ENCODE peak calls at places on chromosomes 12 and 14, in five cellular contexts. H is IMR-90, N is epithelial cell of esophagus, L is type B pancreatic cell, K is ascending aorta. G is an unnamed sample.

GRCh38 chr12:28645891-28646290 is 455.6 kb downstream of the CCDC91 start:
- DNase-seq in K (no peak), L (no peak), H (no peak), N (no peak), G (no peak)

GRCh38 chr12:50928392-50928791 is 24.0 kb upstream of the HIGD1C start:
- DNase-seq in L (no peak), H (no peak), K (no peak), N (peak; percentile 54), G (no peak)

GRCh38 chr12:50110762-50111416 is 1.1 kb upstream of the COX14 start:
- DNase-seq in N (peak; percentile 18), H (peak; percentile 11), K (peak; percentile 55), L (no peak), G (no peak)

GRCh38 chr14:105201156-105201927 is 20.2 kb upstream of the NUDT14 start:
- DNase-seq in K (no peak), L (no peak), H (no peak), N (no peak), G (no peak)

GRCh38 chr14:90483551-90483950 is 86.7 kb downstream of the CALM1 start:
- DNase-seq in N (peak; percentile 38), L (peak; percentile 58), H (no peak), K (no peak), G (no peak)

GRCh38 chr12:85225501-85225900 is 54.5 kb upstream of the ALX1 start:
- DNase-seq in L (no peak), H (no peak), K (no peak), N (no peak), G (no peak)

GRCh38 chr12:68792952-68793351 is 15.0 kb upstream of the MDM2 start:
- DNase-seq in L (no peak), K (no peak), H (peak; percentile 49), N (peak; percentile 55), G (peak; percentile 22)

GRCh38 chr12:63093711-63094110 is 57.3 kb downstream of the AVPR1A start:
- DNase-seq in H (no peak), N (no peak), L (no peak), K (no peak), G (no peak)

GRCh38 chr12:54549774-54550451 is 512 bp downstream of the PDE1B start:
- DNase-seq in N (peak; percentile 83), H (no peak), K (no peak), L (no peak), G (no peak)

GRCh38 chr14:77660754-77661153 is 44.3 kb upstream of the SPTLC2 start:
- DNase-seq in N (no peak), H (no peak), K (no peak), L (no peak), G (peak; percentile 11)

GRCh38 chr14:42378274-42378673 is 771.6 kb downstream of the LRFN5 start:
- DNase-seq in K (no peak), H (no peak), N (no peak), L (no peak), G (no peak)

GRCh38 chr12:131916306-131917138 is 12.6 kb upstream of the PUS1 start:
- DNase-seq in K (no peak), N (no peak), H (no peak), L (no peak), G (no peak)

GRCh38 chr12:106251636-106252035 is 3.8 kb upstream of the CKAP4 start:
- DNase-seq in N (no peak), H (peak; percentile 56), K (no peak), L (no peak), G (no peak)

GRCh38 chr14:105139831-105140239 is 28.7 kb downstream of the JAG2 start:
- DNase-seq in H (no peak), L (no peak), K (no peak), N (no peak), G (no peak)

G was measured in astrocyte of the spinal cord.